ENCODE peak calls at places on chromosomes 2 and 18, in five cellular contexts. U is neuronal stem cell, L is astrocyte, P is BJ, C is SK-N-SH. B is an unnamed sample.
A peak's percentile ranks its signal among the peaks of the same experiment; 100 is the strongest.

GRCh38 chr2:238928520-238929241 is 80.8 kb downstream of the TWIST2 start:
- DNase-seq in U (no peak), L (no peak), P (no peak), C (no peak), B (no peak)

GRCh38 chr2:132757676-132758075 is 87.7 kb upstream of the LYPD1 start:
- DNase-seq in U (no peak), L (peak; percentile 50), P (no peak), C (no peak), B (no peak)

GRCh38 chr2:109513749-109514588 is 99.8 kb downstream of the SEPTIN10 start:
- DNase-seq in U (no peak), L (peak; percentile 82), P (peak; percentile 86), C (peak; percentile 62), B (no peak)

GRCh38 chr2:97995026-97995733 is 568 bp downstream of the TMEM131 start:
- DNase-seq in U (peak; percentile 63), L (peak; percentile 33), P (no peak), C (peak; percentile 88), B (peak; percentile 52)

GRCh38 chr2:62305421-62306176 is 109.7 kb downstream of the B3GNT2 start:
- DNase-seq in U (no peak), L (no peak), P (no peak), C (peak; percentile 40), B (no peak)

GRCh38 chr18:4172491-4172890 is 282.6 kb downstream of the DLGAP1 start:
- DNase-seq in U (no peak), L (no peak), P (no peak), C (no peak), B (no peak)

GRCh38 chr2:127080226-127080940 is 26.6 kb downstream of the BIN1 start:
- DNase-seq in U (no peak), L (no peak), P (no peak), C (no peak), B (peak; percentile 27)

GRCh38 chr2:31202041-31202440 is 15.3 kb downstream of the CAPN14 start:
- DNase-seq in U (no peak), L (no peak), P (no peak), C (no peak), B (no peak)

GRCh38 chr2:70190086-70190412 is 770 bp downstream of the C2orf42 start:
- DNase-seq in U (no peak), L (no peak), P (no peak), C (peak; percentile 40), B (no peak)

GRCh38 chr2:70190413-70191243 is at the start of gene C2orf42:
- DNase-seq in U (peak; percentile 87), L (peak; percentile 97), P (peak; percentile 87), C (peak; percentile 94), B (peak; percentile 92)

GRCh38 chr2:70188460-70188859 is 2.4 kb downstream of the C2orf42 start:
- DNase-seq in U (no peak), L (no peak), P (no peak), C (no peak), B (no peak)

GRCh38 chr2:70191244-70191735 is 471 bp upstream of the C2orf42 start:
- DNase-seq in U (no peak), L (no peak), P (no peak), C (no peak), B (no peak)

DNA sequence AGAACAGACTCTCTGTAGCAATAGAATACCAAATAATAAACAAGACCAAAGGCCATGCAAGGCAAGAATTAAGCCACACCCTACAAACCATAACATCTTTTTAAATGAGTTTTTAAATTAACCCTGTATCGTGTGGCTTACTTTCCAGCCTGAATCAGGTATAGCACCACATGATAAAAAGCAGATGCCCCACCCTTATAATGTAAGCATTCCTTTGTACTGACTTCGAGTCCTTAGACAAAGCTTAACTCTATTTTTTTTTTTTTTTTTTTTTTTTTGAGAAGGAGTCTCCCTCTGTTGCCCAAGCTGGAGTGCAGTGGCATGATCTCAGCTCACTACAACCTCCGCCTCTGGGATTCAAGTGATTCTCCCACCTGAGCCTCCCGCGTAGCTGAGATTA is 1.7 kb upstream of the C2orf42 start:
- DNase-seq in U (no peak), L (no peak), P (no peak), C (no peak), B (no peak)
- H3K4me3 ChIP-seq in U (no peak overlapping the region), L (no peak overlapping the region), P (no peak overlapping the region), C (no peak overlapping the region), B (no peak overlapping the region)

DNA sequence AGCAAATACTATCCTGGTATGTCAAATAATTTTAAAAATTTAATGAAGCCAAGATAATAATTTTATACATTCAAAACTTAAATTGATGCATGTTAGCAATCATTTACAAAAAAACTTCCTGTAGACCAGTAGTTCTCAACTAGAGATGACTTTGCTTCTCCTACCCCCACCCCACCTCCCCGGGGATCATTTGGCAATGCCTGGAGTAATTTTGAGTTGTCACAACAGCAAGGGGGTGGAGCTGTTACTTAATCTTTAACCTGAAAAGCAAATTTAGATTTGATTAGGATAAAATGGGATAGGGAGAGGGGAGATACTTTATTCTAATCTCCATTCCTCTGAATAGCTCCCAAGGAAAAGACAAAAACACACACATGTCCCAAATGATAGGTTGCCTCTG is 4.2 kb downstream of the SLC40A1 start:
- DNase-seq in U (no peak), L (no peak), P (no peak), C (no peak), B (no peak)
- H3K27me3 ChIP-seq in U (peaks cover 4% of the 10 kb centered on the region), L (peaks cover 1% of the 10 kb centered on the region), P (peaks cover 11% of the 10 kb centered on the region), C (no peaks in the 10 kb centered on the region), B (peaks cover under 1% of the 10 kb centered on the region)

DNA sequence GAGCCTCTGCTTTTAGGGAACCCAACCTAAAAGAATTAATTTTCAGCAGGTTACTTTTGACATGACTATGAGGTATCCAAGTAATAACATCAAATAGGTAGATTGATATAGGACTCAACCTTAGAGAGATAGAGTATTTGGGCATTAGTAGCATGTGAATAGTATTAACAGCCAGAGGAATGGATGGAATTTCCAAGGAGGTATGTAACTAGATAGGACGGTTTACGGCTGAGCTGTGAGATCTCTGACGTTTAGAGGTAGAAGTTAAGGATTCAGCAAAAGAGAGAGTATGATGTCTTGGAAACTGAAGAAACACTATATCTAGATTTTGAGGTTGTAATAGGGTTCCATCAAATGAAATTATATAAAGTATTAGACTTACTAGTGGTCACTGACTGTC is 70.3 kb downstream of the HNMT start:
- DNase-seq in U (no peak), L (no peak), P (no peak), C (no peak), B (no peak)
- H3K4me3 ChIP-seq in U (no peak overlapping the region), L (no peak overlapping the region), P (no peak overlapping the region), C (no peak overlapping the region), B (no peak overlapping the region)

DNA sequence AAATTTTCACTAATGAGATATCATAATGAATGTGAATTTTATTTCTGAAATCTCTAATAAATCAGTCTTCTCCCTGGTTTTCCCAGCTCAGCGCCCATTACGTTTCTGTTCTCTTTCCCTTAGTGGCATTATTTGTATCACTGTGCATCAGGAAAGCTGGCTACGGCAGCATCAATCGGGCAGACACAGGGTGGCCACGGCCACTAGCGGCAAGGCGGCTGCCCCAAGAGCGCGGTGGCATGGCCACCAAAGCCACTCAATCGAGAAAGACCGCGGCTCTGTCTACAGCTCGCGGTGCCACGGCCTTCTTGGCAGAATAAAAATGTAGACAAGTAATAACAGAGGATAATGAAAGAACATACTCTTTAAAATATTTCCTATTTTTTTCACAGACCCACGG is 168.0 kb downstream of the RPIA start:
- DNase-seq in U (no peak), L (no peak), P (no peak), C (no peak), B (no peak)
- H3K27me3 ChIP-seq in U (no peaks in the 10 kb centered on the region), L (no peaks in the 10 kb centered on the region), P (no peaks in the 10 kb centered on the region), C (peaks cover 23% of the 10 kb centered on the region), B (peaks cover 3% of the 10 kb centered on the region)

B was measured in naive thymus-derived CD4-positive, alpha-beta T cell.